ENCODE peak calls at places on chromosomes 1 and 21, in nine cellular contexts. One of them, this sample, is unnamed.

GRCh38 chr1:183758913-183759312 is 46.0 kb upstream of the RGL1 start:
- DNase-seq in activated naive CD4-positive, alpha-beta T cell treated with Interleukin-2 at 50 U/mL for 16 hours: no peak
- DNase-seq in C1 segment of cervical spinal cord: no peak
- DNase-seq in HAP-1: no peak
- DNase-seq in left kidney: no peak
- DNase-seq in hypothalamus: no peak
- DNase-seq in HTR-8/SVneo: no peak
- DNase-seq in stimulated activated CD8-positive, alpha-beta memory T cell treated with anti-CD3 and anti-CD28 coated beads, Interleukin-15, amount 100 ng/mL, for 4 hours: no peak
- DNase-seq in ELR: no peak
- DNase-seq in this sample: no peak

GRCh38 chr1:87510540-87510939 is 181.9 kb downstream of the LMO4 start:
- DNase-seq in HAP-1: no peak
- DNase-seq in ELR: no peak
- DNase-seq in hypothalamus: no peak
- DNase-seq in C1 segment of cervical spinal cord: no peak
- DNase-seq in stimulated activated CD8-positive, alpha-beta memory T cell treated with anti-CD3 and anti-CD28 coated beads, Interleukin-15, amount 100 ng/mL, for 4 hours: no peak
- DNase-seq in HTR-8/SVneo: no peak
- DNase-seq in left kidney: no peak
- DNase-seq in activated naive CD4-positive, alpha-beta T cell treated with Interleukin-2 at 50 U/mL for 16 hours: no peak
- DNase-seq in this sample: no peak

GRCh38 chr1:162899422-162900168 is 38.6 kb upstream of the CCDC190 start:
- DNase-seq in hypothalamus: no peak
- DNase-seq in activated naive CD4-positive, alpha-beta T cell treated with Interleukin-2 at 50 U/mL for 16 hours: no peak
- DNase-seq in C1 segment of cervical spinal cord: no peak
- DNase-seq in stimulated activated CD8-positive, alpha-beta memory T cell treated with anti-CD3 and anti-CD28 coated beads, Interleukin-15, amount 100 ng/mL, for 4 hours: no peak
- DNase-seq in left kidney: no peak
- DNase-seq in HAP-1: no peak
- DNase-seq in ELR: peak
- DNase-seq in HTR-8/SVneo: no peak
- DNase-seq in this sample: no peak

GRCh38 chr1:230246551-230246950 is 179.5 kb downstream of the GALNT2 start:
- DNase-seq in stimulated activated CD8-positive, alpha-beta memory T cell treated with anti-CD3 and anti-CD28 coated beads, Interleukin-15, amount 100 ng/mL, for 4 hours: no peak
- DNase-seq in HTR-8/SVneo: no peak
- DNase-seq in hypothalamus: no peak
- DNase-seq in C1 segment of cervical spinal cord: no peak
- DNase-seq in ELR: no peak
- DNase-seq in activated naive CD4-positive, alpha-beta T cell treated with Interleukin-2 at 50 U/mL for 16 hours: no peak
- DNase-seq in HAP-1: no peak
- DNase-seq in left kidney: no peak
- DNase-seq in this sample: no peak

GRCh38 chr1:201279313-201279712 is 4.0 kb upstream of the PKP1 start:
- DNase-seq in left kidney: no peak
- DNase-seq in hypothalamus: peak
- DNase-seq in C1 segment of cervical spinal cord: no peak
- DNase-seq in activated naive CD4-positive, alpha-beta T cell treated with Interleukin-2 at 50 U/mL for 16 hours: no peak
- DNase-seq in ELR: peak
- DNase-seq in HAP-1: no peak
- DNase-seq in HTR-8/SVneo: no peak
- DNase-seq in stimulated activated CD8-positive, alpha-beta memory T cell treated with anti-CD3 and anti-CD28 coated beads, Interleukin-15, amount 100 ng/mL, for 4 hours: no peak
- DNase-seq in this sample: no peak

GRCh38 chr1:31101147-31101502 is 35.6 kb upstream of the PUM1 start:
- DNase-seq in ELR: peak
- DNase-seq in activated naive CD4-positive, alpha-beta T cell treated with Interleukin-2 at 50 U/mL for 16 hours: no peak
- DNase-seq in C1 segment of cervical spinal cord: no peak
- DNase-seq in stimulated activated CD8-positive, alpha-beta memory T cell treated with anti-CD3 and anti-CD28 coated beads, Interleukin-15, amount 100 ng/mL, for 4 hours: no peak
- DNase-seq in hypothalamus: no peak
- DNase-seq in HTR-8/SVneo: peak
- DNase-seq in HAP-1: no peak
- DNase-seq in left kidney: no peak
- DNase-seq in this sample: no peak

GRCh38 chr1:99594205-99594604 is 51.7 kb upstream of the PALMD start:
- DNase-seq in left kidney: no peak
- DNase-seq in C1 segment of cervical spinal cord: no peak
- DNase-seq in hypothalamus: no peak
- DNase-seq in HTR-8/SVneo: no peak
- DNase-seq in stimulated activated CD8-positive, alpha-beta memory T cell treated with anti-CD3 and anti-CD28 coated beads, Interleukin-15, amount 100 ng/mL, for 4 hours: no peak
- DNase-seq in HAP-1: no peak
- DNase-seq in ELR: no peak
- DNase-seq in activated naive CD4-positive, alpha-beta T cell treated with Interleukin-2 at 50 U/mL for 16 hours: no peak
- DNase-seq in this sample: peak

GRCh38 chr1:27348861-27349783 is 7.3 kb downstream of the SYTL1 start:
- DNase-seq in left kidney: peak
- DNase-seq in HAP-1: no peak
- DNase-seq in HTR-8/SVneo: peak
- DNase-seq in hypothalamus: no peak
- DNase-seq in stimulated activated CD8-positive, alpha-beta memory T cell treated with anti-CD3 and anti-CD28 coated beads, Interleukin-15, amount 100 ng/mL, for 4 hours: no peak
- DNase-seq in activated naive CD4-positive, alpha-beta T cell treated with Interleukin-2 at 50 U/mL for 16 hours: no peak
- DNase-seq in C1 segment of cervical spinal cord: no peak
- DNase-seq in ELR: peak
- DNase-seq in this sample: no peak

GRCh38 chr1:15152318-15153183 is 996 bp upstream of the TMEM51 start:
- DNase-seq in HAP-1: peak
- DNase-seq in left kidney: peak
- DNase-seq in C1 segment of cervical spinal cord: peak
- DNase-seq in activated naive CD4-positive, alpha-beta T cell treated with Interleukin-2 at 50 U/mL for 16 hours: no peak
- DNase-seq in ELR: peak
- DNase-seq in hypothalamus: peak
- DNase-seq in stimulated activated CD8-positive, alpha-beta memory T cell treated with anti-CD3 and anti-CD28 coated beads, Interleukin-15, amount 100 ng/mL, for 4 hours: no peak
- DNase-seq in HTR-8/SVneo: peak
- DNase-seq in this sample: peak

GRCh38 chr1:72670902-72671301 is 388.6 kb upstream of the NEGR1 start:
- DNase-seq in C1 segment of cervical spinal cord: no peak
- DNase-seq in HTR-8/SVneo: no peak
- DNase-seq in hypothalamus: no peak
- DNase-seq in ELR: no peak
- DNase-seq in HAP-1: no peak
- DNase-seq in activated naive CD4-positive, alpha-beta T cell treated with Interleukin-2 at 50 U/mL for 16 hours: no peak
- DNase-seq in left kidney: no peak
- DNase-seq in stimulated activated CD8-positive, alpha-beta memory T cell treated with anti-CD3 and anti-CD28 coated beads, Interleukin-15, amount 100 ng/mL, for 4 hours: no peak
- DNase-seq in this sample: no peak

GRCh38 chr1:65172936-65173335 is 24.9 kb downstream of the AK4 start:
- DNase-seq in HAP-1: no peak
- DNase-seq in activated naive CD4-positive, alpha-beta T cell treated with Interleukin-2 at 50 U/mL for 16 hours: no peak
- DNase-seq in ELR: peak
- DNase-seq in left kidney: no peak
- DNase-seq in HTR-8/SVneo: no peak
- DNase-seq in hypothalamus: no peak
- DNase-seq in C1 segment of cervical spinal cord: no peak
- DNase-seq in stimulated activated CD8-positive, alpha-beta memory T cell treated with anti-CD3 and anti-CD28 coated beads, Interleukin-15, amount 100 ng/mL, for 4 hours: no peak
- DNase-seq in this sample: no peak

GRCh38 chr1:45355683-45356082 is 15.4 kb upstream of the MUTYH start:
- DNase-seq in left kidney: no peak
- DNase-seq in hypothalamus: no peak
- DNase-seq in HTR-8/SVneo: no peak
- DNase-seq in C1 segment of cervical spinal cord: no peak
- DNase-seq in HAP-1: no peak
- DNase-seq in ELR: peak
- DNase-seq in activated naive CD4-positive, alpha-beta T cell treated with Interleukin-2 at 50 U/mL for 16 hours: no peak
- DNase-seq in stimulated activated CD8-positive, alpha-beta memory T cell treated with anti-CD3 and anti-CD28 coated beads, Interleukin-15, amount 100 ng/mL, for 4 hours: no peak
- DNase-seq in this sample: peak

GRCh38 chr1:219883400-219884332 is 44.7 kb downstream of the SLC30A10 start:
- DNase-seq in activated naive CD4-positive, alpha-beta T cell treated with Interleukin-2 at 50 U/mL for 16 hours: no peak
- DNase-seq in hypothalamus: no peak
- DNase-seq in HTR-8/SVneo: no peak
- DNase-seq in stimulated activated CD8-positive, alpha-beta memory T cell treated with anti-CD3 and anti-CD28 coated beads, Interleukin-15, amount 100 ng/mL, for 4 hours: no peak
- DNase-seq in ELR: no peak
- DNase-seq in left kidney: peak
- DNase-seq in HAP-1: no peak
- DNase-seq in C1 segment of cervical spinal cord: no peak
- DNase-seq in this sample: no peak

GRCh38 chr1:72557446-72558049 is 275.2 kb upstream of the NEGR1 start:
- DNase-seq in left kidney: peak
- DNase-seq in HAP-1: no peak
- DNase-seq in ELR: peak
- DNase-seq in activated naive CD4-positive, alpha-beta T cell treated with Interleukin-2 at 50 U/mL for 16 hours: no peak
- DNase-seq in hypothalamus: no peak
- DNase-seq in stimulated activated CD8-positive, alpha-beta memory T cell treated with anti-CD3 and anti-CD28 coated beads, Interleukin-15, amount 100 ng/mL, for 4 hours: no peak
- DNase-seq in C1 segment of cervical spinal cord: no peak
- DNase-seq in HTR-8/SVneo: no peak
- DNase-seq in this sample: peak

GRCh38 chr1:116377564-116378529 is 4.8 kb downstream of the ATP1A1 start:
- DNase-seq in HTR-8/SVneo: peak
- DNase-seq in hypothalamus: peak
- DNase-seq in stimulated activated CD8-positive, alpha-beta memory T cell treated with anti-CD3 and anti-CD28 coated beads, Interleukin-15, amount 100 ng/mL, for 4 hours: no peak
- DNase-seq in activated naive CD4-positive, alpha-beta T cell treated with Interleukin-2 at 50 U/mL for 16 hours: peak
- DNase-seq in ELR: peak
- DNase-seq in C1 segment of cervical spinal cord: peak
- DNase-seq in HAP-1: peak
- DNase-seq in left kidney: peak
- DNase-seq in this sample: peak

GRCh38 chr21:25062061-25062460 is 545.2 kb downstream of the MRPL39 start:
- DNase-seq in hypothalamus: no peak
- DNase-seq in HAP-1: no peak
- DNase-seq in ELR: peak
- DNase-seq in C1 segment of cervical spinal cord: no peak
- DNase-seq in stimulated activated CD8-positive, alpha-beta memory T cell treated with anti-CD3 and anti-CD28 coated beads, Interleukin-15, amount 100 ng/mL, for 4 hours: no peak
- DNase-seq in left kidney: no peak
- DNase-seq in HTR-8/SVneo: no peak
- DNase-seq in activated naive CD4-positive, alpha-beta T cell treated with Interleukin-2 at 50 U/mL for 16 hours: no peak
- DNase-seq in this sample: no peak

GRCh38 chr1:14804626-14805025 is 206.1 kb downstream of the KAZN start:
- DNase-seq in activated naive CD4-positive, alpha-beta T cell treated with Interleukin-2 at 50 U/mL for 16 hours: no peak
- DNase-seq in left kidney: no peak
- DNase-seq in HAP-1: no peak
- DNase-seq in HTR-8/SVneo: peak
- DNase-seq in hypothalamus: no peak
- DNase-seq in C1 segment of cervical spinal cord: no peak
- DNase-seq in stimulated activated CD8-positive, alpha-beta memory T cell treated with anti-CD3 and anti-CD28 coated beads, Interleukin-15, amount 100 ng/mL, for 4 hours: no peak
- DNase-seq in ELR: no peak
- DNase-seq in this sample: no peak

GRCh38 chr1:178143730-178144343 is 49.9 kb downstream of the RASAL2 start:
- DNase-seq in stimulated activated CD8-positive, alpha-beta memory T cell treated with anti-CD3 and anti-CD28 coated beads, Interleukin-15, amount 100 ng/mL, for 4 hours: no peak
- DNase-seq in activated naive CD4-positive, alpha-beta T cell treated with Interleukin-2 at 50 U/mL for 16 hours: no peak
- DNase-seq in left kidney: no peak
- DNase-seq in hypothalamus: no peak
- DNase-seq in HTR-8/SVneo: no peak
- DNase-seq in ELR: peak
- DNase-seq in C1 segment of cervical spinal cord: no peak
- DNase-seq in HAP-1: no peak
- DNase-seq in this sample: no peak

GRCh38 chr1:232554431-232554830 is 75.5 kb downstream of the SIPA1L2 start:
- DNase-seq in C1 segment of cervical spinal cord: no peak
- DNase-seq in stimulated activated CD8-positive, alpha-beta memory T cell treated with anti-CD3 and anti-CD28 coated beads, Interleukin-15, amount 100 ng/mL, for 4 hours: no peak
- DNase-seq in activated naive CD4-positive, alpha-beta T cell treated with Interleukin-2 at 50 U/mL for 16 hours: no peak
- DNase-seq in ELR: no peak
- DNase-seq in left kidney: peak
- DNase-seq in HTR-8/SVneo: no peak
- DNase-seq in hypothalamus: no peak
- DNase-seq in HAP-1: no peak
- DNase-seq in this sample: peak

GRCh38 chr1:162554258-162554657 is 7.3 kb upstream of the UAP1 start:
- DNase-seq in activated naive CD4-positive, alpha-beta T cell treated with Interleukin-2 at 50 U/mL for 16 hours: no peak
- DNase-seq in HAP-1: no peak
- DNase-seq in hypothalamus: no peak
- DNase-seq in C1 segment of cervical spinal cord: no peak
- DNase-seq in left kidney: no peak
- DNase-seq in stimulated activated CD8-positive, alpha-beta memory T cell treated with anti-CD3 and anti-CD28 coated beads, Interleukin-15, amount 100 ng/mL, for 4 hours: no peak
- DNase-seq in HTR-8/SVneo: no peak
- DNase-seq in ELR: no peak
- DNase-seq in this sample: no peak

GRCh38 chr1:181077576-181078242 is 10.8 kb upstream of the IER5 start:
- DNase-seq in HTR-8/SVneo: no peak
- DNase-seq in ELR: peak
- DNase-seq in HAP-1: no peak
- DNase-seq in stimulated activated CD8-positive, alpha-beta memory T cell treated with anti-CD3 and anti-CD28 coated beads, Interleukin-15, amount 100 ng/mL, for 4 hours: no peak
- DNase-seq in C1 segment of cervical spinal cord: no peak
- DNase-seq in left kidney: no peak
- DNase-seq in hypothalamus: no peak
- DNase-seq in activated naive CD4-positive, alpha-beta T cell treated with Interleukin-2 at 50 U/mL for 16 hours: no peak
- DNase-seq in this sample: no peak

GRCh38 chr1:178308438-178308837 is 188.3 kb downstream of the CLEC20A start:
- DNase-seq in hypothalamus: no peak
- DNase-seq in HTR-8/SVneo: no peak
- DNase-seq in ELR: no peak
- DNase-seq in activated naive CD4-positive, alpha-beta T cell treated with Interleukin-2 at 50 U/mL for 16 hours: no peak
- DNase-seq in stimulated activated CD8-positive, alpha-beta memory T cell treated with anti-CD3 and anti-CD28 coated beads, Interleukin-15, amount 100 ng/mL, for 4 hours: no peak
- DNase-seq in C1 segment of cervical spinal cord: no peak
- DNase-seq in left kidney: no peak
- DNase-seq in HAP-1: no peak
- DNase-seq in this sample: no peak

GRCh38 chr1:246113555-246114095 is 393.5 kb downstream of the SMYD3 start:
- DNase-seq in activated naive CD4-positive, alpha-beta T cell treated with Interleukin-2 at 50 U/mL for 16 hours: no peak
- DNase-seq in HAP-1: no peak
- DNase-seq in stimulated activated CD8-positive, alpha-beta memory T cell treated with anti-CD3 and anti-CD28 coated beads, Interleukin-15, amount 100 ng/mL, for 4 hours: no peak
- DNase-seq in hypothalamus: no peak
- DNase-seq in C1 segment of cervical spinal cord: no peak
- DNase-seq in ELR: no peak
- DNase-seq in left kidney: peak
- DNase-seq in HTR-8/SVneo: no peak
- DNase-seq in this sample: peak